ENCODE peak calls at places on chromosomes 11 and 22, in ten cellular contexts. Z, R, T, O, U, P, G, C, L and F are unnamed samples.

GRCh38 chr11:8105133-8105532 is 24.1 kb downstream of the TUB start:
- DNase-seq in Z (no peak), R (no peak), T (no peak), O (no peak), U (no peak), P (no peak), G (no peak), C (no peak), L (no peak), F (no peak)

GRCh38 chr11:114197799-114198500 is 98.2 kb upstream of the NNMT start:
- DNase-seq in Z (peak), R (peak), T (no peak), O (no peak), U (peak), P (peak), G (no peak), C (peak), L (no peak), F (no peak)

GRCh38 chr11:75422248-75423231 is 10.5 kb downstream of the KLHL35 start:
- DNase-seq in Z (no peak), R (no peak), T (no peak), O (no peak), U (peak), P (peak), G (no peak), C (no peak), L (no peak), F (no peak)

GRCh38 chr11:122178795-122179194 is 62.8 kb upstream of the BLID start:
- DNase-seq in Z (no peak), R (peak), T (no peak), O (no peak), U (peak), P (no peak), G (no peak), C (no peak), L (no peak), F (no peak)

GRCh38 chr22:49603016-49603415 is 224.7 kb downstream of the BRD1 start:
- DNase-seq in Z (no peak), R (no peak), T (no peak), O (no peak), U (no peak), P (no peak), G (peak), C (no peak), L (no peak), F (peak)

GRCh38 chr11:10669258-10670033 is 24.1 kb downstream of the IRAG1 start:
- DNase-seq in Z (no peak), R (peak), T (no peak), O (no peak), U (peak), P (no peak), G (no peak), C (peak), L (no peak), F (no peak)

GRCh38 chr11:12122083-12122482 is 11.7 kb downstream of the MICAL2 start:
- DNase-seq in Z (peak), R (no peak), T (no peak), O (no peak), U (no peak), P (no peak), G (peak), C (no peak), L (no peak), F (no peak)

GRCh38 chr22:37045958-37046357 is 5.6 kb upstream of the KCTD17 start:
- DNase-seq in Z (no peak), R (peak), T (no peak), O (peak), U (peak), P (no peak), G (peak), C (peak), L (no peak), F (peak)

GRCh38 chr22:27220349-27220748 is 563.0 kb downstream of the MIAT start:
- DNase-seq in Z (no peak), R (peak), T (no peak), O (no peak), U (peak), P (no peak), G (no peak), C (peak), L (no peak), F (no peak)

GRCh38 chr11:66745356-66746235 is 16.6 kb upstream of the SPTBN2 start:
- DNase-seq in Z (peak), R (no peak), T (no peak), O (peak), U (no peak), P (peak), G (no peak), C (no peak), L (peak), F (no peak)

GRCh38 chr11:109586789-109587188 is 164.8 kb downstream of the C11orf87 start:
- DNase-seq in Z (no peak), R (no peak), T (no peak), O (no peak), U (no peak), P (no peak), G (no peak), C (no peak), L (no peak), F (no peak)

GRCh38 chr11:67288452-67289225 is 464 bp upstream of the ANKRD13D start:
- DNase-seq in Z (peak), R (peak), T (no peak), O (peak), U (peak), P (peak), G (peak), C (peak), L (peak), F (peak)

GRCh38 chr22:49449811-49450386 is 377.8 kb downstream of the BRD1 start:
- DNase-seq in Z (no peak), R (no peak), T (no peak), O (no peak), U (no peak), P (no peak), G (peak), C (no peak), L (no peak), F (no peak)

GRCh38 chr22:42673898-42674390 is 24.8 kb upstream of the CYB5R3 start:
- DNase-seq in Z (no peak), R (peak), T (no peak), O (no peak), U (no peak), P (no peak), G (no peak), C (no peak), L (no peak), F (no peak)

GRCh38 chr22:42680648-42681047 is 31.5 kb upstream of the CYB5R3 start:
- DNase-seq in Z (peak), R (peak), T (no peak), O (no peak), U (peak), P (no peak), G (no peak), C (peak), L (peak), F (peak)

GRCh38 chr22:42670921-42671709 is 21.9 kb upstream of the CYB5R3 start:
- DNase-seq in Z (no peak), R (peak), T (no peak), O (no peak), U (no peak), P (no peak), G (no peak), C (peak), L (no peak), F (no peak)

GRCh38 chr22:42678894-42679293 is 29.7 kb upstream of the CYB5R3 start:
- DNase-seq in Z (no peak), R (no peak), T (no peak), O (no peak), U (no peak), P (no peak), G (no peak), C (no peak), L (no peak), F (no peak)

GRCh38 chr22:42676059-42676607 is 26.9 kb upstream of the CYB5R3 start:
- DNase-seq in Z (no peak), R (peak), T (no peak), O (no peak), U (peak), P (no peak), G (no peak), C (no peak), L (no peak), F (no peak)
- H3K27ac ChIP-seq in Z (peak), R (no peak), T (no peak), O (no peak), U (peak), P (peak), G (no peak), C (no peak), L (peak), F (no peak)

DNA sequence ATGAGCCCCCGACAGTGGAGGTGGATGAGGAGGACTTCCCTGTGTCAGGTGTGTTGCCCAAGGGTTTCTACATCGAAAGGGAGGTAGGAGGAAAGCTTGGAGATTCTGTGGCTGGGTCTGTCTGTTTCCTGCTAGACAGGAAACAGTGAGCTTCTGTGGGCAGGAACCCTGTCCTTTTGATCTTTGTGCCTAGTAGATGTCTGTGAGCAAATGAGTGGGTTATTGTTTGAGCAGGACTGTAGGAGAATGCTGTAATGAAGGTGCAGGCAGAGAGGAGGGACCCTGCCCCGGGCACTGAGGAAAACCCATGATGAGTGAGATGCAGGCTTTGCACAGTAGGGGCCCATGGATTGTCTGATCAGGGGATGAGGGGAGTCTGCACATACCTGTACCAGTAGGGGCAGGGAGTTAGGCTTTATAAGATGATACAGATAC is 14.0 kb downstream of the USP35 start:
- DNase-seq in Z (no peak), R (no peak), T (no peak), O (peak), U (no peak), P (no peak), G (no peak), C (no peak), L (no peak), F (no peak)
- H3K27ac ChIP-seq in Z (no peak), R (no peak), T (no peak), O (peak), U (no peak), P (no peak), G (no peak), C (no peak), L (no peak), F (no peak)

GRCh38 chr22:43955040-43955882 is at the start of gene SAMM50:
- DNase-seq in Z (peak), R (peak), T (peak), O (peak), U (peak), P (peak), G (peak), C (peak), L (peak), F (peak)

GRCh38 chr22:43955883-43956286 is 643 bp downstream of the SAMM50 start:
- DNase-seq in Z (no peak), R (peak), T (no peak), O (peak), U (no peak), P (no peak), G (no peak), C (no peak), L (no peak), F (no peak)

GRCh38 chr22:43956383-43956782 is 1.1 kb downstream of the SAMM50 start:
- DNase-seq in Z (no peak), R (peak), T (no peak), O (no peak), U (no peak), P (no peak), G (no peak), C (no peak), L (no peak), F (no peak)

GRCh38 chr22:43951966-43952365 is 3.3 kb upstream of the SAMM50 start:
- DNase-seq in Z (no peak), R (no peak), T (no peak), O (no peak), U (no peak), P (no peak), G (peak), C (no peak), L (no peak), F (no peak)

GRCh38 chr22:43953988-43954771 is 1.1 kb upstream of the SAMM50 start:
- DNase-seq in Z (no peak), R (no peak), T (no peak), O (peak), U (no peak), P (no peak), G (no peak), C (no peak), L (no peak), F (peak)
- H3K27ac ChIP-seq in Z (peak), R (no peak), T (no peak), O (peak), U (peak), P (no peak), G (no peak), C (no peak), L (no peak), F (no peak)

GRCh38 chr22:35258144-35258988 is 1.1 kb downstream of the HMGXB4 start:
- DNase-seq in Z (peak), R (peak), T (no peak), O (peak), U (peak), P (peak), G (peak), C (no peak), L (no peak), F (no peak)
- H3K27ac ChIP-seq in Z (peak), R (peak), T (no peak), O (peak), U (peak), P (peak), G (peak), C (peak), L (peak), F (peak)

GRCh38 chr11:84036664-84037194 is 750.6 kb upstream of the CCDC90B start:
- DNase-seq in Z (no peak), R (no peak), T (no peak), O (no peak), U (no peak), P (no peak), G (no peak), C (no peak), L (no peak), F (no peak)
- H3K27ac ChIP-seq in Z (no peak), R (no peak), T (no peak), O (no peak), U (no peak), P (no peak), G (no peak), C (no peak), L (no peak), F (no peak)

GRCh38 chr11:133945087-133945974 is 11.4 kb downstream of the IGSF9B start:
- DNase-seq in Z (no peak), R (peak), T (no peak), O (no peak), U (peak), P (no peak), G (peak), C (no peak), L (no peak), F (no peak)

GRCh38 chr11:133948711-133949110 is 8.1 kb downstream of the IGSF9B start:
- DNase-seq in Z (no peak), R (no peak), T (no peak), O (no peak), U (no peak), P (no peak), G (peak), C (no peak), L (no peak), F (no peak)

GRCh38 chr11:133946018-133946417 is 10.8 kb downstream of the IGSF9B start:
- DNase-seq in Z (no peak), R (no peak), T (no peak), O (no peak), U (no peak), P (no peak), G (no peak), C (no peak), L (no peak), F (no peak)

GRCh38 chr11:133947298-133947905 is 9.4 kb downstream of the IGSF9B start:
- DNase-seq in Z (peak), R (peak), T (no peak), O (no peak), U (peak), P (no peak), G (peak), C (peak), L (no peak), F (no peak)

DNA sequence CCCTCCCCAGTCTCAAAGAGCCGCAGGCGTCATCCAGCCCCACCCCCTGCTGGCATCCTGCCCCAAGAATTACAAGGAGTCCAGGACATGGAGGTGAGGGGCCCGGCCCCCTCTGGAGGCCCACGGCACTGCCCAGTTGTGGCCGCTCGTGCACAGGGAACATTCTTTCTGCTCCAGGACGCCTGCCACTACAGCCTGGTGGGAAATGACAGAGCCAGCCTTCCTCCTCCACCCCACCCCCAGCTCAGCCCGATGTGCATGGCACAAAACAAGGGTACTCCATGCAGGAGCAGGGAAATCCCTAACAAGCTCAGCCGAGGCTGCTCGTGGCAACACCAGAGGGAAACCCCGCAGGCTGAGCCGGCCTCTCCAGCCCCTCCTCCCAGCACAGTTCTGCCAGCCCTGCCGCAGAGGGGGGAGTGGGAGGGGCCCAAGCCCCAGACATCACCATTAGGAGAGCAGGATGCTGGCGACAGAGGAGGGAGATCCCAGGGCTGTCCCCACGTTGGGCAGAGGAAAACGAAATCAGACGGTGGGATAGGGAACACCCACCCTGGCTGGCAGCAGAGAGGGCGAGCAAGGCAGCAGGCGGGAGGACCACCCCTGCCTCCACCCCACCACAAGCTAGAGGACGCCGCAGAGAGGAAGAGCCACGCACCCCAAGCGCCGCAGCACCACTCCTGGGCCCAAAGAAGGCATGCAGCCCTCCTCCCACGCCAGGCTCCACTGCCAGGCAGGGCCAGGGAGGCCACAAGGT is 10.0 kb downstream of the IGSF9B start:
- DNase-seq in Z (no peak), R (no peak), T (no peak), O (no peak), U (no peak), P (no peak), G (peak), C (no peak), L (no peak), F (no peak)
- H3K27ac ChIP-seq in Z (no peak), R (no peak), T (no peak), O (no peak), U (no peak), P (no peak), G (peak), C (no peak), L (no peak), F (no peak)

GRCh38 chr11:112783945-112784322 is 177.3 kb upstream of the NCAM1 start:
- DNase-seq in Z (no peak), R (no peak), T (no peak), O (no peak), U (no peak), P (no peak), G (no peak), C (no peak), L (no peak), F (no peak)
- H3K27ac ChIP-seq in Z (no peak), R (peak), T (no peak), O (no peak), U (no peak), P (no peak), G (no peak), C (no peak), L (no peak), F (peak)

GRCh38 chr11:130421199-130421585 is 7.2 kb downstream of the ADAMTS8 start:
- DNase-seq in Z (no peak), R (no peak), T (no peak), O (no peak), U (no peak), P (no peak), G (no peak), C (no peak), L (no peak), F (no peak)
- H3K27ac ChIP-seq in Z (no peak), R (no peak), T (no peak), O (no peak), U (peak), P (no peak), G (no peak), C (no peak), L (no peak), F (no peak)

DNA sequence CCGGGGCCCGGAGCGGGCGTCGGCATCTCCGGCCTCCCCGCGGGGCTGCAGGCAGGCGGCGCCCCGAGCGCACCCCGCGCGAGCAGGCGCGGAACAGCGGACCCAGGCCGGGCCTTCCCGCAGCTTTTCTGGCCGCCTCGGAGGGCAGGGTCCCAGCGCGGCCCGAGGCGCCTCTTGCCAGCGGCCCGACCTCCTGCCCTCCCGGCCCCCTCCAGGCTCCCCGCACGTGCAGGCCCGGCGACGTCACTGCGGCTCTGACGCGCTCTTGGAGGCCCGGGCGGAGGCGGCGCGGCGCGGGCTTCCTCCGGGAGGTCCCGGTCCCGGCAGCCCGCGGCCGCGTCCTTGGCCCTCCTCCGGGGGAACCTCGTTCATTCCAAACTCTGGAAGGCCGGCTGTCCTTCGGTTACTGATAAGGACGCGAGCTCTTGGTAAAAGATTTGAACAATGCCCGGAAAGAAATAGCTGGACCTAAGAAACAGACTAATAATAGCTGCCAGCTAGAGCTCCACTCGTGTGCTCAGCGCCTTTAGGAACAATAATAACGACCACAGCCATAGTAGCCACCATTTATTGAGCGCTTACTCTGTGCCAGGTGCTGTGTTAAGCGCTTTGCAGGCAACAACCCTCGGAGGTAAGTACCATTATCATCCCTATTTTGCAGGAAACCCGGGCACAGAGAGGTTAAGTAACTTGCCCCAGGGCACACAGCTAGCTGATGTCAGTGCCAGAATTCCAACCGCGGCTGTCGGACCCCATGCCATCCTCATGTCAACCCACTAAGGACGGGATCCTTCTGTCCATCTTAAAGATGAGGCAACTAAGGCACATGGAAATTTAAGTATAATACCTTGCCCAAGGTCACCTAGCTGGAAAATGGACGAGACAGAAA is 39.1 kb upstream of the CREB3L1 start:
- DNase-seq in Z (peak), R (peak), T (no peak), O (no peak), U (peak), P (peak), G (peak), C (peak), L (peak), F (peak)
- H3K27ac ChIP-seq in Z (peak), R (peak), T (no peak), O (no peak), U (peak), P (peak), G (no peak), C (peak), L (no peak), F (peak)

GRCh38 chr11:37984991-37985390 is 1387.0 kb upstream of the RAG2 start:
- DNase-seq in Z (no peak), R (peak), T (no peak), O (no peak), U (no peak), P (no peak), G (no peak), C (no peak), L (no peak), F (no peak)
- H3K27ac ChIP-seq in Z (no peak), R (no peak), T (no peak), O (no peak), U (no peak), P (no peak), G (no peak), C (no peak), L (no peak), F (no peak)